ENCODE peak calls at places on chromosome 18, in four cellular contexts. One of them, this sample, is unnamed.

GRCh38 chr18:6509417-6510198 is 94.9 kb upstream of the L3MBTL4 start:
- DNase-seq in A673: no peak
- DNase-seq in epithelial cell of esophagus: no peak
- DNase-seq in upper lobe of right lung: no peak
- DNase-seq in this sample: no peak

GRCh38 chr18:80183273-80184050 is 63.9 kb downstream of the PARD6G start:
- DNase-seq in epithelial cell of esophagus: no peak
- DNase-seq in upper lobe of right lung: peak
- DNase-seq in A673: no peak
- DNase-seq in this sample: no peak

GRCh38 chr18:77191241-77191751 is 58.4 kb upstream of the GALR1 start:
- DNase-seq in upper lobe of right lung: no peak
- DNase-seq in epithelial cell of esophagus: peak
- DNase-seq in A673: no peak
- DNase-seq in this sample: no peak

GRCh38 chr18:79368681-79369080 is 27.0 kb upstream of the NFATC1 start:
- DNase-seq in epithelial cell of esophagus: no peak
- DNase-seq in A673: no peak
- DNase-seq in upper lobe of right lung: no peak
- DNase-seq in this sample: no peak

GRCh38 chr18:31892936-31893335 is 50.0 kb downstream of the TRAPPC8 start:
- DNase-seq in epithelial cell of esophagus: no peak
- DNase-seq in upper lobe of right lung: no peak
- DNase-seq in A673: no peak
- DNase-seq in this sample: no peak

GRCh38 chr18:2612996-2613395 is 41.6 kb downstream of the NDC80 start:
- DNase-seq in upper lobe of right lung: no peak
- DNase-seq in A673: no peak
- DNase-seq in epithelial cell of esophagus: no peak
- DNase-seq in this sample: no peak

GRCh38 chr18:51437280-51438271 is 240.1 kb upstream of the MEX3C start:
- DNase-seq in A673: no peak
- DNase-seq in epithelial cell of esophagus: peak
- DNase-seq in upper lobe of right lung: no peak
- DNase-seq in this sample: no peak

GRCh38 chr18:10530852-10531251 is 5.0 kb downstream of the NAPG start:
- DNase-seq in upper lobe of right lung: no peak
- DNase-seq in epithelial cell of esophagus: peak
- DNase-seq in A673: no peak
- DNase-seq in this sample: no peak

GRCh38 chr18:45227004-45227403 is 388.3 kb upstream of the SLC14A2 start:
- DNase-seq in epithelial cell of esophagus: no peak
- DNase-seq in A673: no peak
- DNase-seq in upper lobe of right lung: no peak
- DNase-seq in this sample: no peak

GRCh38 chr18:7230646-7231349 is at the start of gene LRRC30:
- DNase-seq in epithelial cell of esophagus: no peak
- DNase-seq in A673: no peak
- DNase-seq in upper lobe of right lung: no peak
- DNase-seq in this sample: no peak

GRCh38 chr18:75727479-75727878 is 300.0 kb upstream of the SMIM21 start:
- DNase-seq in epithelial cell of esophagus: peak
- DNase-seq in A673: peak
- DNase-seq in upper lobe of right lung: peak
- DNase-seq in this sample: no peak

DNA sequence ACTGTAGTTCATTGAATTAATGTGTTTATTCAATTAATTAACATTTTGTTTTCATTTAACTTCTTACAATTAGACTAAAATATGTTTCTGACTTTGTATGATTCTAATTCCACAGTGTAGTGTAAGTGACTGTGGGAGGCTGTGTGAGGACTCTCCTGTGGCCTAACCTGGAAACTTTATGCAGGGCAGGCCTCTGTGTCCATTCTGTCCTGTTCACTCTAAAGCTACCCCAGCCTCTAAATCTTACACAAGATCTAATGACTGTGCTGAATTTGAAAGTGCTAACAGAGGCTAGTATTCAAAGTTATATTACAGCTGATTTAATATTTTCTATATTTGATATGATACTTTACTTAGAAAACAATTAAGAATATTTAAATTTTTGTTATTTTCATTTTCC is 270.5 kb upstream of the CDH19 start:
- DNase-seq in A673: no peak
- DNase-seq in upper lobe of right lung: no peak
- DNase-seq in epithelial cell of esophagus: no peak
- DNase-seq in this sample: no peak
- TF ChIP-seq CTCF in A673: no peak
- TF ChIP-seq CTCF in upper lobe of right lung: no peak
- TF ChIP-seq CTCF in epithelial cell of esophagus: no peak
- TF ChIP-seq CTCF in this sample: no peak

GRCh38 chr18:61388010-61388409 is 54.8 kb downstream of the CDH20 start:
- DNase-seq in epithelial cell of esophagus: no peak
- DNase-seq in upper lobe of right lung: no peak
- DNase-seq in A673: no peak
- DNase-seq in this sample: no peak
- TF ChIP-seq CTCF in epithelial cell of esophagus: no peak
- TF ChIP-seq CTCF in upper lobe of right lung: no peak
- TF ChIP-seq CTCF in A673: no peak
- TF ChIP-seq CTCF in this sample: no peak

GRCh38 chr18:74230922-74231714 is 60.6 kb downstream of the CYB5A start:
- DNase-seq in upper lobe of right lung: no peak
- DNase-seq in epithelial cell of esophagus: peak
- DNase-seq in A673: no peak
- DNase-seq in this sample: no peak
- TF ChIP-seq CTCF in upper lobe of right lung: no peak
- TF ChIP-seq CTCF in epithelial cell of esophagus: peak
- TF ChIP-seq CTCF in A673: no peak
- TF ChIP-seq CTCF in this sample: no peak

GRCh38 chr18:27400001-27400400 is 214.9 kb upstream of the CHST9 start:
- DNase-seq in epithelial cell of esophagus: no peak
- DNase-seq in A673: peak
- DNase-seq in upper lobe of right lung: no peak
- DNase-seq in this sample: no peak
- TF ChIP-seq CTCF in epithelial cell of esophagus: peak
- TF ChIP-seq CTCF in A673: peak
- TF ChIP-seq CTCF in upper lobe of right lung: no peak
- TF ChIP-seq CTCF in this sample: no peak

GRCh38 chr18:48607049-48607984 is 68.5 kb downstream of the CTIF start:
- DNase-seq in epithelial cell of esophagus: no peak
- DNase-seq in upper lobe of right lung: no peak
- DNase-seq in A673: no peak
- DNase-seq in this sample: peak
- TF ChIP-seq CTCF in epithelial cell of esophagus: no peak
- TF ChIP-seq CTCF in upper lobe of right lung: no peak
- TF ChIP-seq CTCF in A673: no peak
- TF ChIP-seq CTCF in this sample: no peak

DNA sequence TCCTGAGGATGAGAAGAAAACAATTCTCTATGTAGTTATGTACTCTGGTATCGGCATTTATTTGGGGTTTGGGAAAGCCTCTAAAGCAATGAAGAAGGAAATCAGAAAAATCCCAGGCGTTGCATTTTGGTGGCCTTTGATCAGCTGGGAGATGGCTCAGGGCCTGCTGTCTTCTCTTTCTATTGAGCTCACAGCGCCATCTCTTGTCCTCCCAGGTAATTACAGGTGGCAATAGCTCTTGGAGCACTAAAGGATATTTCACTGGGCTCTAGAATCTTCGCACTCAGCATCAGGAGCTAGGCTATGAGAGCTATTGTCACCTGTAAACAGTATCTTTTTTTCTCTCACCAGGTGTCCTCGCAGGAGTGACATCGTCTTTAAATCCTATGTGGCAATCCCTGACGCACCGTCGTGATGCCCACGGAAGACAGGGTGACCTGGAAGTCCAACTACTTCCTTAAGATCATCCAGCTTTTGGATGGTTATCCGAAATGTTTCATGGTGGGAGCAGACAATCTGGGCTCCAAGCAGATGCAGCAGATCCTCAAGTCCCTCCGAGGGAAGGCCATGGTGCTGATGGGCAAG is 76.1 kb upstream of the PMAIP1 start:
- DNase-seq in A673: peak
- DNase-seq in epithelial cell of esophagus: peak
- DNase-seq in upper lobe of right lung: no peak
- DNase-seq in this sample: peak
- TF ChIP-seq CTCF in A673: peak
- TF ChIP-seq CTCF in epithelial cell of esophagus: peak
- TF ChIP-seq CTCF in upper lobe of right lung: peak
- TF ChIP-seq CTCF in this sample: peak

GRCh38 chr18:23183356-23184150 is 48.3 kb downstream of the CABLES1 start:
- DNase-seq in upper lobe of right lung: no peak
- DNase-seq in A673: no peak
- DNase-seq in epithelial cell of esophagus: no peak
- DNase-seq in this sample: no peak
- TF ChIP-seq CTCF in upper lobe of right lung: no peak
- TF ChIP-seq CTCF in A673: no peak
- TF ChIP-seq CTCF in epithelial cell of esophagus: no peak
- TF ChIP-seq CTCF in this sample: no peak

GRCh38 chr18:64993695-64994094 is 757.1 kb upstream of the CDH7 start:
- DNase-seq in upper lobe of right lung: no peak
- DNase-seq in epithelial cell of esophagus: no peak
- DNase-seq in A673: no peak
- DNase-seq in this sample: no peak
- TF ChIP-seq CTCF in upper lobe of right lung: no peak
- TF ChIP-seq CTCF in epithelial cell of esophagus: no peak
- TF ChIP-seq CTCF in A673: no peak
- TF ChIP-seq CTCF in this sample: no peak

GRCh38 chr18:37270046-37270665 is 295.4 kb downstream of the CELF4 start:
- DNase-seq in A673: peak
- DNase-seq in upper lobe of right lung: no peak
- DNase-seq in epithelial cell of esophagus: peak
- DNase-seq in this sample: no peak

GRCh38 chr18:37261988-37262387 is 303.6 kb downstream of the CELF4 start:
- DNase-seq in A673: no peak
- DNase-seq in epithelial cell of esophagus: no peak
- DNase-seq in upper lobe of right lung: no peak
- DNase-seq in this sample: no peak

GRCh38 chr18:37264956-37265355 is 300.6 kb downstream of the CELF4 start:
- DNase-seq in epithelial cell of esophagus: no peak
- DNase-seq in A673: no peak
- DNase-seq in upper lobe of right lung: no peak
- DNase-seq in this sample: no peak

GRCh38 chr18:37265382-37265781 is 300.2 kb downstream of the CELF4 start:
- DNase-seq in epithelial cell of esophagus: no peak
- DNase-seq in upper lobe of right lung: no peak
- DNase-seq in A673: no peak
- DNase-seq in this sample: no peak

GRCh38 chr18:37266290-37266689 is 299.3 kb downstream of the CELF4 start:
- DNase-seq in upper lobe of right lung: no peak
- DNase-seq in epithelial cell of esophagus: no peak
- DNase-seq in A673: no peak
- DNase-seq in this sample: no peak
- TF ChIP-seq CTCF in upper lobe of right lung: no peak
- TF ChIP-seq CTCF in epithelial cell of esophagus: peak
- TF ChIP-seq CTCF in A673: no peak
- TF ChIP-seq CTCF in this sample: peak

This sample was measured in osteocyte.